ENCODE peak calls at places on chromosomes 13 and 19, in seven cellular contexts. W is suprapubic skin, P is A549, J is K562, A is transverse colon, O is HepG2, U is ovary. N is an unnamed sample.

GRCh38 chr19:16078759-16079707 is 2.7 kb downstream of the TPM4 start:
- DNase-seq in A (peak; percentile 77), J (peak; percentile 86), W (peak; percentile 83), U (peak; percentile 77), P (no peak), O (peak; percentile 79), N (peak; percentile 94)

GRCh38 chr13:83085186-83085900 is 796.9 kb downstream of the SLITRK1 start:
- DNase-seq in O (no peak), A (no peak), U (no peak), P (no peak), W (no peak), J (no peak), N (no peak)

GRCh38 chr19:42290523-42291436 is 11.2 kb upstream of the PRR19 start:
- DNase-seq in P (peak; percentile 95), O (peak; percentile 61), U (no peak), A (no peak), J (peak; percentile 28), W (peak; percentile 66), N (no peak)

GRCh38 chr13:106612688-106613087 is 44.8 kb upstream of the ARGLU1 start:
- DNase-seq in U (peak; percentile 91), J (no peak), A (peak; percentile 50), P (no peak), W (peak; percentile 84), O (no peak), N (peak; percentile 89)

GRCh38 chr19:44607049-44607448 is 6.3 kb upstream of the IGSF23 start:
- DNase-seq in W (no peak), O (no peak), A (no peak), U (no peak), J (no peak), P (no peak), N (no peak)

GRCh38 chr13:64075543-64076271 is 2660.1 kb upstream of the PCDH20 start:
- DNase-seq in W (no peak), P (no peak), O (peak; percentile 88), J (peak; percentile 64), A (no peak), U (no peak), N (no peak)

GRCh38 chr13:25069911-25070310 is 26.0 kb upstream of the PABPC3 start:
- DNase-seq in W (no peak), J (no peak), U (no peak), P (no peak), O (no peak), A (no peak), N (no peak)

GRCh38 chr13:74111901-74112824 is 22.0 kb downstream of the KLF12 start:
- DNase-seq in J (no peak), U (no peak), W (no peak), A (no peak), O (no peak), P (no peak), N (no peak)

GRCh38 chr19:6362351-6362801 is 1.0 kb downstream of the CLPP start:
- DNase-seq in A (no peak), U (peak; percentile 26), O (no peak), J (no peak), W (no peak), P (no peak), N (no peak)

GRCh38 chr19:4067396-4068057 is 828 bp upstream of the ZBTB7A start:
- DNase-seq in J (peak; percentile 72), W (peak; percentile 79), A (no peak), P (no peak), U (peak; percentile 68), O (no peak), N (no peak)

GRCh38 chr13:50125556-50126377 is 110.5 kb downstream of the KCNRG start:
- DNase-seq in U (peak; percentile 91), O (peak; percentile 80), P (peak; percentile 35), W (peak; percentile 96), A (peak; percentile 96), J (peak; percentile 81), N (peak; percentile 98)

GRCh38 chr19:2207991-2208860 is 27.9 kb downstream of the PLEKHJ1 start:
- DNase-seq in O (no peak), P (no peak), A (peak; percentile 63), U (no peak), W (peak; percentile 88), J (peak; percentile 71), N (peak; percentile 85)

DNA sequence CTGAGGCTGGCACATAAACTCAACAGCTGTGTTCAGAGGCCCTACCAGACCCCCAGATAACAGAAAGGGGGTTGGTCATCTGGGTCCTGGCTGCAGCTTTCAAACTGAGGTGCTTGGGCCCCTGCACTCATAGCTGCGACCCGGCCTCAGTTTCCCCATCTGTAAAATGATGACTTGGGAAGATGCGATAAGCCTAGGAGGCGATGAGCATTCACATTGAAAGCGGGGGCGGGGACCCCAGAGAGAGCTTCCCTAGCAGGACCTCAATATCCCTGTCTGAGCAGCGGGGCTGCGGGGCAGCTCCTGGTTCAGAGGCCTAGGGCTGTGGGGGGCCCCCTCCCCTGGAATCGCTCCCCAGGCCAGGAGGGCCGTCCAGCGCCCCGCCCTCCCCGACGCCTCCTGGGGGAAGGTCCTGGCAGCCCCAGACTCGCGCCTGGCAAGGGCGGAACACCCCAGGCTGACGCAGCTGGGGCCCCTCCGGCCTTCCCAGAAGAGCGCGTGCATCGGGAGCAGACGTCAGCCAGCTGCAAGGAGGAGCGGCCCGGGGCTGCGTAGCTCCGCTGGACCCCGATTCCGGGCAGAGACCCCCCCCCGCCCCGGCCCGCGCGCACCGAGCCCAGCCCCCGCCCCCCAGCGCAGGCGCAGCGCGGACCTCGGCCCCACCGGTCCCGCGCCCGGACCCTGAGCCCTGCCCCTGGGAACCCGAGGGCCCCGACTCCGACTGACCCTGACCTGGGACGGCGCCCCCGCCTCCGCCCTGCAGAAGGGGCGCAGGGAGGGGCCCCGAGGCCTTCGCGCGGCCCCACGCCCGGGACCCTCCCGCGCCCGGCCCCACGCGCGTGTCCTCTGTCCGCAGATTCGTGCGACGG is 3.5 kb downstream of the FSTL3 start:
- DNase-seq in P (peak; percentile 59), A (peak; percentile 64), W (no peak), O (no peak), U (peak; percentile 88), J (peak; percentile 61), N (peak; percentile 93)
- TF ChIP-seq EP300 in P (no peak), A (peak; percentile 75), W (no peak), O (no peak), U (peak; percentile 91), J (no peak), N (no peak)

GRCh38 chr19:9885077-9885552 is 50.0 kb downstream of the PIN1 start:
- DNase-seq in P (no peak), W (no peak), O (no peak), A (no peak), U (peak; percentile 22), J (no peak), N (no peak)

GRCh38 chr19:9883764-9884163 is 48.6 kb downstream of the PIN1 start:
- DNase-seq in A (no peak), P (no peak), J (no peak), O (no peak), W (no peak), U (no peak), N (no peak)

GRCh38 chr19:9883231-9883758 is 48.2 kb downstream of the PIN1 start:
- DNase-seq in A (no peak), O (no peak), U (no peak), W (no peak), J (no peak), P (no peak), N (no peak)

GRCh38 chr19:9878511-9879196 is 43.5 kb downstream of the PIN1 start:
- DNase-seq in J (no peak), W (no peak), U (no peak), A (no peak), O (no peak), P (no peak), N (no peak)

GRCh38 chr19:9881720-9882119 is 46.6 kb downstream of the PIN1 start:
- DNase-seq in W (no peak), A (peak; percentile 61), P (no peak), U (no peak), O (no peak), J (no peak), N (no peak)
- TF ChIP-seq CTCF in W (no peak), A (no peak), P (no peak), U (no peak), O (no peak), J (no peak), N (no peak)

DNA sequence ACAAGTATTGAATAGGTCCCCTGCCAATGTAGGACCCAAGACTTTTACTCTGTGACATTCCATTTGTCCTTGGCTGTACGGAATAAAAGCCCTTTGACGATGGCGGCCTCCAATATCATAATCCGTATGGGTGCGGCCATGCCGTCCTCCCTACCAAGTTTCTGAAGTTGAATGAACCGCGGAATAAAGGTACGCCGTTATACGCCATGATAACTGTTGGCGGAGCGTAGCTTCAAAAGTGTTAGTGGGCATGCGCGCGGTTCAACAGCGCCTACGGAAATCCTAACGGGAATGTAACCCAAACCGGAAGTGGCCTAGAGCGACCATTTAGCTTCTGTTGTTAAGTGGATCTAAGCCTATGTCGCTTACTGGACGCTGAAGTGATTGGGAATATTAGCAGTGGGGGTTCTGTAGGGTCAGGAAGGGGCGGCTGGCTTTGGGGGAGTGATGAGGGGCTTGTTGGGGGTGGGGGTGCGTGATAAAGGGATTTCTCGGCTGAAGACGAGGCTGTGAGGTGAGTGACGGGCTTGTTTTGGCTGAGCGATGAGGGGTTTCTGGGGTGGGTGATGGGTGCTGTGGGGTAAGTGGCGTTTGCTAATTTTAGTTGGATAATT is at the start of gene ZNF175:
- DNase-seq in O (peak; percentile 86), W (peak; percentile 96), J (peak; percentile 83), P (peak; percentile 95), A (peak; percentile 96), U (peak; percentile 93), N (peak; percentile 97)
- TF ChIP-seq POLR2A in O (peak; percentile 30), W (no peak), J (peak; percentile 67), P (peak; percentile 34), A (no peak), U (no peak), N (no peak)

GRCh38 chr13:30868806-30869470 is 37.1 kb upstream of the MEDAG start:
- DNase-seq in U (no peak), P (no peak), J (no peak), A (no peak), O (no peak), W (no peak), N (no peak)

GRCh38 chr13:30869491-30869890 is 36.6 kb upstream of the MEDAG start:
- DNase-seq in P (no peak), A (no peak), W (no peak), O (no peak), U (peak; percentile 65), J (no peak), N (no peak)

GRCh38 chr13:30871713-30872029 is 34.4 kb upstream of the MEDAG start:
- DNase-seq in A (no peak), W (no peak), U (no peak), P (no peak), O (no peak), J (no peak), N (no peak)

GRCh38 chr13:30870916-30871712 is 35.0 kb upstream of the MEDAG start:
- DNase-seq in O (no peak), W (no peak), A (no peak), U (no peak), P (no peak), J (no peak), N (no peak)

GRCh38 chr13:30870049-30870884 is 35.8 kb upstream of the MEDAG start:
- DNase-seq in O (no peak), J (peak; percentile 78), W (peak; percentile 92), P (no peak), A (peak; percentile 55), U (peak; percentile 81), N (peak; percentile 88)
- TF ChIP-seq EP300 in O (no peak), J (no peak), W (no peak), P (no peak), A (no peak), U (no peak), N (no peak)